ENCODE peak calls at places on chromosome 11, in ten cellular contexts. X is fibroblast of lung, Y is glutamatergic neuron, D is lung, B is type B pancreatic cell, Z is Calu3, T is transverse colon, F is mesothelial cell of epicardium, N is pancreas, C is GM23338. L is an unnamed sample.

GRCh38 chr11:69055212-69055586 is 6.5 kb downstream of the TPCN2 start:
- DNase-seq in X (no peak), Y (no peak), D (no peak), B (no peak), Z (no peak), T (peak), F (no peak), N (no peak), C (no peak), L (no peak)

GRCh38 chr11:116829525-116830183 is at the start of gene APOC3:
- DNase-seq in X (peak), Y (no peak), D (no peak), B (no peak), Z (no peak), T (no peak), F (no peak), N (peak), C (no peak), L (no peak)

GRCh38 chr11:76788661-76789442 is 5.7 kb downstream of the TSKU start:
- DNase-seq in X (no peak), Y (no peak), D (peak), B (no peak), Z (peak), T (peak), F (no peak), N (peak), C (no peak), L (no peak)

GRCh38 chr11:43948341-43949185 is 6.1 kb downstream of the C11orf96 start:
- DNase-seq in X (no peak), Y (no peak), D (no peak), B (no peak), Z (no peak), T (no peak), F (no peak), N (no peak), C (no peak), L (no peak)

GRCh38 chr11:2525941-2526807 is 81.4 kb downstream of the KCNQ1 start:
- DNase-seq in X (no peak), Y (peak), D (no peak), B (peak), Z (no peak), T (peak), F (peak), N (peak), C (no peak), L (no peak)

GRCh38 chr11:61917357-61918109 is at the start of gene RAB3IL1:
- DNase-seq in X (peak), Y (peak), D (no peak), B (peak), Z (peak), T (peak), F (no peak), N (no peak), C (peak), L (no peak)

GRCh38 chr11:71499125-71499524 is 27.9 kb upstream of the KRTAP5-7 start:
- DNase-seq in X (peak), Y (no peak), D (no peak), B (no peak), Z (no peak), T (no peak), F (no peak), N (no peak), C (no peak), L (no peak)

GRCh38 chr11:75867778-75868374 is 52.9 kb downstream of the UVRAG start:
- DNase-seq in X (peak), Y (no peak), D (peak), B (no peak), Z (peak), T (no peak), F (no peak), N (no peak), C (peak), L (no peak)

GRCh38 chr11:126140932-126141291 is 70.5 kb downstream of the RPUSD4 start:
- DNase-seq in X (peak), Y (no peak), D (peak), B (no peak), Z (no peak), T (peak), F (no peak), N (no peak), C (no peak), L (no peak)

GRCh38 chr11:2708151-2708581 is 8.4 kb upstream of the KCNQ1OT1 start:
- DNase-seq in X (no peak), Y (no peak), D (no peak), B (no peak), Z (no peak), T (no peak), F (no peak), N (peak), C (no peak), L (no peak)

GRCh38 chr11:104946907-104947306 is 21.5 kb downstream of the CASP4 start:
- DNase-seq in X (peak), Y (no peak), D (no peak), B (no peak), Z (peak), T (no peak), F (no peak), N (no peak), C (peak), L (no peak)

GRCh38 chr11:33291004-33291777 is 34.0 kb downstream of the HIPK3 start:
- DNase-seq in X (peak), Y (no peak), D (no peak), B (no peak), Z (peak), T (no peak), F (no peak), N (no peak), C (no peak), L (no peak)

GRCh38 chr11:2698386-2699184 is 1.2 kb downstream of the KCNQ1OT1 start:
- DNase-seq in X (no peak), Y (no peak), D (no peak), B (no peak), Z (no peak), T (no peak), F (peak), N (peak), C (peak), L (no peak)

GRCh38 chr11:99781074-99781473 is 760.3 kb downstream of the CNTN5 start:
- DNase-seq in X (no peak), Y (no peak), D (no peak), B (no peak), Z (no peak), T (no peak), F (no peak), N (no peak), C (no peak), L (no peak)

GRCh38 chr11:120807414-120808150 is 216.3 kb upstream of the TBCEL start:
- DNase-seq in X (peak), Y (no peak), D (no peak), B (no peak), Z (peak), T (no peak), F (no peak), N (no peak), C (peak), L (no peak)

GRCh38 chr11:129375731-129376657 is at the start of gene BARX2:
- DNase-seq in X (peak), Y (peak), D (peak), B (peak), Z (no peak), T (peak), F (peak), N (peak), C (peak), L (no peak)

GRCh38 chr11:66419825-66420224 is 1.0 kb upstream of the NPAS4 start:
- DNase-seq in X (no peak), Y (peak), D (no peak), B (no peak), Z (no peak), T (no peak), F (no peak), N (no peak), C (peak), L (no peak)

GRCh38 chr11:89495951-89496350 is 4.8 kb upstream of the NOX4 start:
- DNase-seq in X (peak), Y (no peak), D (no peak), B (no peak), Z (no peak), T (no peak), F (no peak), N (no peak), C (no peak), L (peak)

GRCh38 chr11:120689591-120689990 is 178.0 kb downstream of the GRIK4 start:
- DNase-seq in X (no peak), Y (no peak), D (no peak), B (no peak), Z (no peak), T (no peak), F (no peak), N (no peak), C (no peak), L (no peak)

GRCh38 chr11:86519064-86519911 is 144.6 kb downstream of the CCDC81 start:
- DNase-seq in X (peak), Y (no peak), D (no peak), B (no peak), Z (no peak), T (no peak), F (no peak), N (no peak), C (no peak), L (peak)

GRCh38 chr11:19279455-19279854 is 38.7 kb upstream of the E2F8 start:
- DNase-seq in X (no peak), Y (no peak), D (no peak), B (no peak), Z (no peak), T (no peak), F (no peak), N (no peak), C (peak), L (no peak)

GRCh38 chr11:15607361-15608036 is 492.8 kb downstream of the INSC start:
- DNase-seq in X (no peak), Y (no peak), D (no peak), B (no peak), Z (no peak), T (no peak), F (no peak), N (no peak), C (peak), L (no peak)

DNA sequence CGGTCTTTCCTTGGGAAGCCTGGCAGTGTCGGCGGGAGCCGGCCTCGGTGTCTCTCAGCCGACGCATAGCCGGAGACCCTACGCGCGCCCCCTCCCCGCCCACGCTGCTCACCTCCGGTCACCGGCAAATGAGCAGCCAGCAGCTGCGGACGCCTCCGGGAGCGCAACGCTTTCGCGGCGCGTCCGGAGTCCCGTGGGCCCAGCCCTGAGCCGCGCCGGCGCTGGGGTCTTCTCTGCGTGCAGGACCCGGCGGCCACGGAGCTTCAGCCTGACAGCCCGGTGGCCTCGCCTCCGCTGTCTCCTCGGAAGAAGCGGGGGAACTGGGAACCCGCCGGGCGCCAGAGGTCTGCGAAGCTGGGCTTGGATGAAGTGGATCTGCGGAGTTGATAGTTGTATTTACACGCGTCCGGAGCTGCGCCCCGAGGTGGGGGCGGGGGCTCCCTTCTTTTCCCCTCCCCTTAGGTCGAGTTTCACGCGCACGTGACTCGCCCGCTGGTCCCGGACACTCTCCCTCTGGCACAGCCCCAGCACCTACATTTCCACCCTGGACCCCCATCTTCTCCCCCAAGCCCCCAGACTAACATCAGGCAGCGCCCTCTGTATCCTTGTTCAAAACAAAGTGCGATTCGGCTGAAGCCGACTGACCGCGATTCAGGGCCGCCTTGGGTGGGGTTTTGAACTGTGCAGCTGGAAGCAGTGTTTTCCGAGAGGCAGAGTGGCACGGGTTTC is at the start of gene SLC43A1:
- DNase-seq in X (peak), Y (peak), D (peak), B (no peak), Z (peak), T (peak), F (no peak), N (peak), C (peak), L (no peak)
- TF ChIP-seq CTCF in X (no peak), Y (no peak), D (no peak), B (no peak), Z (no peak), T (no peak), F (no peak), N (no peak), C (no peak), L (no peak)

GRCh38 chr11:83933008-83933407 is 646.8 kb upstream of the CCDC90B start:
- DNase-seq in X (no peak), Y (no peak), D (no peak), B (no peak), Z (no peak), T (no peak), F (no peak), N (no peak), C (no peak), L (no peak)

GRCh38 chr11:83941050-83941449 is 654.9 kb upstream of the CCDC90B start:
- DNase-seq in X (no peak), Y (no peak), D (no peak), B (no peak), Z (no peak), T (no peak), F (no peak), N (no peak), C (no peak), L (no peak)

DNA sequence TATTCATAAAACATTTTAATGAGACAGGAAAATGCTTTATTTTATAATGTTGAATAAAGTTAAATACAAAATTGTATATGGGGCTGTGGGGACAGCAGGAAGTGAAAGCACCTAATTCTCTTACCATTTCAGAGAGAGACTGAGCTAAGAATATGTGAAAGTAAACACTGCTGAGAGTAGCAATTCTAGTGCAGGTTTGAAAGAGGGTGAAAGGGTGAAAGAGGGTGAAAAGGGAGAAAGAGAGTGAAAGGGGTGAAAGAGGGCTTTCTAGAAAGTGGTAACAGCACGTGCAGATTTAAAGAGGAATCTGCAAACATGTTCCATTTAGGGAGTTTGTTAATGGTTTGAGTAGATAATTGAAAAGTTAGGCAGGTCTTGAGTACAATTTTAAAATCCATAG is 652.0 kb upstream of the CCDC90B start:
- DNase-seq in X (no peak), Y (no peak), D (no peak), B (no peak), Z (no peak), T (no peak), F (no peak), N (no peak), C (no peak), L (no peak)
- TF ChIP-seq CTCF in X (no peak), Y (no peak), D (no peak), B (no peak), Z (no peak), T (no peak), F (no peak), N (no peak), C (no peak), L (no peak)

DNA sequence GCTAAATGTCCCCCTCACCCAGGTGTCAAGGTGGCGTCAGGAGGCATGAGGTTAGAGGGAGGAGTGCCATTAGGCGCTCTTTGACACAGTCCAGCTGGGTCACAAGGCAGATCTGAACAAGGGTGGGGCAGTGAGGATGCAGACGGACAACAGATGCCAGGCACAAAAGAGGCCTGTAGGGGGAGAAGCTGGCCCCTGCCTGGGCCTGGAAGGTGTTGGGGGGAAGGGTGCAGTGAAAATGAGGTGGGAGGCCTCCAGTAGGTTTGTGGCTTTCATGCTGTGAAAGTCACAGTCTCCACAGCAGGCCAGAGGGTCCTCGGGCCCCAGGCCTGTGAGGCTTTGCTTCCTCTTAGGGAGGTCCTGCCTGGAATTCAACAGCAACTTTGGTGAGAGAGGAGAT is 85.0 kb upstream of the PLET1 start:
- DNase-seq in X (no peak), Y (peak), D (no peak), B (no peak), Z (no peak), T (no peak), F (no peak), N (no peak), C (peak), L (no peak)
- TF ChIP-seq CTCF in X (peak), Y (no peak), D (no peak), B (peak), Z (no peak), T (no peak), F (no peak), N (no peak), C (peak), L (peak)

DNA sequence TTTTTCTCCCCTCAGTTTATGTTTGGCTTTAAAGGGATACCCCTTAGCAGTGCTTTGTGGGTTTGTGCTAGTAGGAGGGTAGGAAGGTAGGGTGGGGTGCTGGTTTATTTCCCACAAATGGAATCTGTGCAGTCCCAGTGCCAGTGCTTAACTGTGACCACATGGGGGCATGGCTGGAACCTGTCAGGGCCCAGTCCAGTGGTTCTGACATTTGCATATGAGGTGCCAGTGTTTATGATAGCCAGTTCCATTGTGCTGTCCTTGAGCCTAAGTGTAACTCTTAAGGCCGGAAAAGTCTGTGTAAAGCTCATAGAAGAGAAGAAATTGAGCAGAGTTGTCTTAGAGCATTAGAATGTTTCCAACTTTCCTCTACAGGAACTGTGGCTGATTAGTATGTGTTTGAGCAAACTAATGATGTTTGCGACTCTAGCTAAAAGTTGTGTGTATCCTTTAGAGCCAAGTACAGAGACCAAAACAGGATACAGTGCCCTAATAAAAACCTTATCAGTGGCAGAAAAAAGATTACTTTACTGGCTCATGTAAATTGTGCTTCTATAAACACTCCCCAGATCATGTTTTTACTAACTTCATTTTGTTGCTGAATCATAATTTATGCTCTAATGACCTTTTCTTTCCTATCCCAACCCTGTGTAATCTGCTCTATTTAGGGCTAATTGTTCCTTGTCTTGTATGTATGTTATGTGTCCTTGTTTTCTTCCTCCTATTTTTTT is 38.1 kb downstream of the DIXDC1 start:
- DNase-seq in X (no peak), Y (no peak), D (no peak), B (no peak), Z (no peak), T (no peak), F (no peak), N (no peak), C (no peak), L (no peak)
- TF ChIP-seq CTCF in X (peak), Y (no peak), D (no peak), B (no peak), Z (no peak), T (peak), F (no peak), N (no peak), C (peak), L (peak)

GRCh38 chr11:774873-775592 is 2.3 kb downstream of the GATD1 start:
- DNase-seq in X (peak), Y (peak), D (no peak), B (peak), Z (peak), T (no peak), F (peak), N (peak), C (no peak), L (no peak)
- TF ChIP-seq CTCF in X (no peak), Y (no peak), D (no peak), B (no peak), Z (no peak), T (no peak), F (no peak), N (no peak), C (no peak), L (no peak)

GRCh38 chr11:17894929-17895658 is 117.8 kb downstream of the SERGEF start:
- DNase-seq in X (no peak), Y (no peak), D (no peak), B (no peak), Z (no peak), T (no peak), F (no peak), N (no peak), C (no peak), L (no peak)

GRCh38 chr11:17887779-17888178 is 125.1 kb downstream of the SERGEF start:
- DNase-seq in X (peak), Y (peak), D (no peak), B (no peak), Z (no peak), T (no peak), F (no peak), N (no peak), C (peak), L (no peak)

GRCh38 chr11:17892409-17892808 is 120.4 kb downstream of the SERGEF start:
- DNase-seq in X (no peak), Y (no peak), D (no peak), B (no peak), Z (no peak), T (no peak), F (no peak), N (no peak), C (no peak), L (no peak)

DNA sequence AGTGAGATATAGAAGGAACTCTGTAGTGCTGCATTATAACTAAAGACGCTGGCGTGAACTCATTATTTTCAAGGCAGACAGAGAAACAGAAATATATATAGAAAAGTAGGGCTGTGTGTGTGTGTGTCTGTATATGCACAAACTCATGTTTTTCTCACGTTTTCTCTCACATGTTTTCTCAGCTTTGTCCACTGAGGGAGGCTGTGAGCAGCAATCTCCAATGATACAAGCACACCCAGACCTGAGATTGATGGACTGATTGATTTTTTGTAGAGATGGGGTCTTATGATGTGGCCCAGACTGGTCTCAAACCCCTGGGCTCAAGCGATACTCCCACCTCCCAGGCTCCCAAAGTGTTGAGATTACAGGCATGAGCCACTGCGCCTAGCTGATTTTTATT is 122.5 kb downstream of the SERGEF start:
- DNase-seq in X (no peak), Y (peak), D (no peak), B (no peak), Z (no peak), T (no peak), F (no peak), N (no peak), C (peak), L (no peak)
- TF ChIP-seq CTCF in X (peak), Y (peak), D (no peak), B (no peak), Z (peak), T (no peak), F (no peak), N (no peak), C (no peak), L (no peak)

L was measured in BJ.